ENCODE peak calls at places on chromosomes 16 and 17, in nine cellular contexts. O is NCI-H1092; Z is activated CD4-positive, alpha-beta T cell treated with anti-CD3 and anti-CD28 coated beads for 48 hours; U is MV-4-11; R is omental fat pad; K is activated CD8-positive, alpha-beta memory T cell treated with anti-CD3 and anti-CD28 coated beads for 1 hour; C is stimulated activated CD4-positive, alpha-beta T cell treated with anti-CD3 and anti-CD28 coated beads, Interleukin-12 subunit alpha, Interleukin-12 subunit beta, amount 100 ng/mL, for 24 hours; Y is cardiac fibroblast; W is NCI-H460. E is an unnamed sample.

GRCh38 chr16:88688013-88688778 is 1.9 kb upstream of the SNAI3 start:
- DNase-seq in O (no peak), Z (no peak), U (no peak), R (no peak), K (no peak), C (no peak), Y (no peak), W (no peak), E (no peak)

GRCh38 chr16:2584742-2585650 is 47.2 kb downstream of the PDPK1 start:
- DNase-seq in O (peak), Z (no peak), U (no peak), R (no peak), K (no peak), C (no peak), Y (no peak), W (no peak), E (no peak)

GRCh38 chr17:17786998-17787397 is 49.8 kb downstream of the SREBF1 start:
- DNase-seq in O (no peak), Z (no peak), U (no peak), R (no peak), K (no peak), C (no peak), Y (no peak), W (no peak), E (no peak)

GRCh38 chr16:75238132-75238852 is 13.1 kb downstream of the BCAR1 start:
- DNase-seq in O (peak), Z (no peak), U (no peak), R (no peak), K (no peak), C (no peak), Y (peak), W (no peak), E (no peak)

GRCh38 chr17:14304222-14304844 is 3.5 kb downstream of the HS3ST3B1 start:
- DNase-seq in O (no peak), Z (no peak), U (no peak), R (no peak), K (no peak), C (no peak), Y (no peak), W (no peak), E (no peak)

GRCh38 chr16:69311533-69312388 is 611 bp downstream of the VPS4A start:
- DNase-seq in O (peak), Z (peak), U (peak), R (no peak), K (peak), C (peak), Y (peak), W (no peak), E (peak)

GRCh38 chr16:50246299-50247122 is 19.8 kb upstream of the ADCY7 start:
- DNase-seq in O (no peak), Z (no peak), U (peak), R (no peak), K (no peak), C (no peak), Y (no peak), W (no peak), E (peak)

GRCh38 chr16:50709980-50710379 is 16.6 kb downstream of the NOD2 start:
- DNase-seq in O (no peak), Z (no peak), U (no peak), R (no peak), K (no peak), C (no peak), Y (no peak), W (no peak), E (peak)

GRCh38 chr17:43142153-43142552 is 17.0 kb upstream of the BRCA1 start:
- DNase-seq in O (no peak), Z (no peak), U (no peak), R (no peak), K (no peak), C (no peak), Y (no peak), W (no peak), E (no peak)

GRCh38 chr17:82985973-82986372 is 93.4 kb upstream of the METRNL start:
- DNase-seq in O (no peak), Z (peak), U (peak), R (no peak), K (peak), C (peak), Y (no peak), W (no peak), E (peak)

GRCh38 chr16:86117756-86118155 is 218.8 kb downstream of the IRF8 start:
- DNase-seq in O (no peak), Z (no peak), U (no peak), R (no peak), K (no peak), C (no peak), Y (no peak), W (no peak), E (no peak)

GRCh38 chr17:48756816-48757215 is 28.3 kb upstream of the HOXB13 start:
- DNase-seq in O (peak), Z (no peak), U (peak), R (no peak), K (no peak), C (no peak), Y (no peak), W (no peak), E (peak)

GRCh38 chr16:51167170-51167710 is 16.2 kb upstream of the SALL1 start:
- DNase-seq in O (no peak), Z (no peak), U (no peak), R (no peak), K (no peak), C (no peak), Y (no peak), W (no peak), E (no peak)

GRCh38 chr16:85928411-85928820 is 29.5 kb downstream of the IRF8 start:
- DNase-seq in O (no peak), Z (no peak), U (peak), R (no peak), K (no peak), C (no peak), Y (peak), W (no peak), E (peak)

GRCh38 chr17:59418732-59419166 is 87.3 kb downstream of the YPEL2 start:
- DNase-seq in O (no peak), Z (no peak), U (no peak), R (no peak), K (no peak), C (no peak), Y (no peak), W (no peak), E (no peak)

GRCh38 chr17:19336938-19337711 is 25.4 kb downstream of the B9D1 start:
- DNase-seq in O (no peak), Z (no peak), U (no peak), R (no peak), K (no peak), C (no peak), Y (no peak), W (no peak), E (no peak)

GRCh38 chr16:89004209-89004831 is 27.3 kb upstream of the CBFA2T3 start:
- DNase-seq in O (no peak), Z (no peak), U (no peak), R (no peak), K (no peak), C (no peak), Y (no peak), W (no peak), E (peak)

GRCh38 chr17:38725066-38725465 is 5.1 kb upstream of the CISD3 start:
- DNase-seq in O (no peak), Z (no peak), U (no peak), R (no peak), K (no peak), C (no peak), Y (no peak), W (no peak), E (no peak)

GRCh38 chr17:81166033-81166472 is at the start of gene AATK:
- DNase-seq in O (no peak), Z (no peak), U (no peak), R (no peak), K (no peak), C (no peak), Y (no peak), W (no peak), E (no peak)

GRCh38 chr16:14497245-14498082 is 132.6 kb downstream of the PARN start:
- DNase-seq in O (no peak), Z (no peak), U (no peak), R (no peak), K (no peak), C (no peak), Y (no peak), W (no peak), E (no peak)

GRCh38 chr17:48054238-48055185 is 6.4 kb downstream of the NFE2L1 start:
- DNase-seq in O (peak), Z (no peak), U (no peak), R (no peak), K (no peak), C (no peak), Y (peak), W (peak), E (no peak)

GRCh38 chr17:78998311-78999055 is 11.1 kb downstream of the CANT1 start:
- DNase-seq in O (peak), Z (no peak), U (no peak), R (peak), K (no peak), C (no peak), Y (peak), W (no peak), E (no peak)

GRCh38 chr17:51120739-51121619 is at the start of gene SPAG9:
- DNase-seq in O (peak), Z (peak), U (peak), R (peak), K (peak), C (peak), Y (peak), W (peak), E (peak)

GRCh38 chr17:16512011-16512410 is 20.0 kb upstream of the LRRC75A start:
- DNase-seq in O (peak), Z (no peak), U (peak), R (no peak), K (no peak), C (no peak), Y (no peak), W (no peak), E (peak)

GRCh38 chr16:12753203-12754023 is 50.3 kb downstream of the CPPED1 start:
- DNase-seq in O (no peak), Z (no peak), U (no peak), R (no peak), K (no peak), C (no peak), Y (no peak), W (no peak), E (no peak)

GRCh38 chr17:78230996-78231931 is at the start of gene TMEM235:
- DNase-seq in O (no peak), Z (no peak), U (no peak), R (no peak), K (no peak), C (no peak), Y (no peak), W (no peak), E (no peak)

GRCh38 chr16:89697161-89697615 is 4.3 kb downstream of the SPATA2L start:
- DNase-seq in O (peak), Z (no peak), U (no peak), R (no peak), K (no peak), C (no peak), Y (no peak), W (no peak), E (no peak)

GRCh38 chr17:73546770-73547345 is 97.4 kb downstream of the SDK2 start:
- DNase-seq in O (no peak), Z (peak), U (peak), R (no peak), K (no peak), C (no peak), Y (no peak), W (peak), E (peak)

GRCh38 chr17:61635913-61636432 is 45.0 kb upstream of the NACA2 start:
- DNase-seq in O (peak), Z (peak), U (peak), R (no peak), K (peak), C (peak), Y (peak), W (peak), E (peak)

GRCh38 chr17:32298298-32298697 is 32.7 kb downstream of the RHBDL3 start:
- DNase-seq in O (no peak), Z (no peak), U (peak), R (no peak), K (no peak), C (no peak), Y (no peak), W (no peak), E (no peak)

GRCh38 chr17:16977932-16978331 is 6.0 kb upstream of the TNFRSF13B start:
- DNase-seq in O (no peak), Z (no peak), U (no peak), R (no peak), K (no peak), C (no peak), Y (peak), W (no peak), E (no peak)